ENCODE peak calls at places on chromosomes 13 and 19, in six cellular contexts. C, T, D, A, P and N are unnamed samples.

GRCh38 chr19:403221-404036 is 5.5 kb downstream of the C2CD4C start:
- DNase-seq in D (peak; percentile 57), T (no peak), A (no peak), C (no peak), P (no peak), N (no peak)

GRCh38 chr13:24406524-24406923 is 97.1 kb downstream of the C1QTNF9 start:
- DNase-seq in T (no peak), D (no peak), A (no peak), P (no peak), C (no peak), N (no peak)

GRCh38 chr13:24995225-24995804 is 100.6 kb upstream of the PABPC3 start:
- DNase-seq in P (peak; percentile 62), A (no peak), C (no peak), D (no peak), T (peak; percentile 90), N (no peak)

GRCh38 chr13:87311165-87311564 is 360.0 kb upstream of the SLITRK5 start:
- DNase-seq in T (no peak), P (no peak), D (no peak), A (no peak), C (no peak), N (no peak)

GRCh38 chr13:111008351-111008750 is 93.5 kb upstream of the ANKRD10 start:
- DNase-seq in A (no peak), D (no peak), C (no peak), P (no peak), T (no peak), N (no peak)

GRCh38 chr13:100835695-100836094 is 161.1 kb upstream of the TMTC4 start:
- DNase-seq in C (no peak), P (no peak), D (no peak), A (no peak), T (no peak), N (no peak)

GRCh38 chr13:111947026-111947810 is 119.7 kb upstream of the SOX1 start:
- DNase-seq in C (no peak), T (no peak), D (no peak), P (no peak), A (no peak), N (no peak)

GRCh38 chr13:42495256-42495655 is 78.7 kb upstream of the TNFSF11 start:
- DNase-seq in P (no peak), T (no peak), A (no peak), C (no peak), D (no peak), N (no peak)

GRCh38 chr13:112434032-112434431 is 57.9 kb downstream of the SPACA7 start:
- DNase-seq in C (no peak), T (no peak), A (no peak), D (no peak), P (no peak), N (no peak)

GRCh38 chr13:37595162-37595561 is 3.4 kb downstream of the POSTN start:
- DNase-seq in A (no peak), D (no peak), T (no peak), C (no peak), P (no peak), N (no peak)

GRCh38 chr19:8445488-8446001 is 770 bp downstream of the HNRNPM start:
- DNase-seq in C (no peak), D (peak; percentile 92), A (peak; percentile 61), P (peak; percentile 37), T (peak; percentile 69), N (no peak)

GRCh38 chr13:51590966-51591627 is 6.8 kb downstream of the WDFY2 start:
- DNase-seq in T (peak; percentile 52), P (no peak), D (no peak), C (no peak), A (no peak), N (no peak)

GRCh38 chr13:42348576-42348975 is 76.6 kb downstream of the AKAP11 start:
- DNase-seq in T (no peak), C (no peak), A (no peak), D (no peak), P (no peak), N (no peak)

GRCh38 chr19:23393121-23393520 is 2.1 kb downstream of the ZNF91 start:
- DNase-seq in A (no peak), C (no peak), P (no peak), D (no peak), T (no peak), N (no peak)
- H3K27ac ChIP-seq in A (peak overlapping the region; percentile 97), C (peak overlapping the region; percentile 97), P (no peak overlapping the region), D (no peak overlapping the region), T (no peak overlapping the region), N (no peak overlapping the region)

GRCh38 chr13:106967391-106967790 is 399.5 kb upstream of the ARGLU1 start:
- DNase-seq in D (no peak), A (no peak), C (no peak), P (no peak), T (no peak), N (no peak)

GRCh38 chr13:106961219-106961618 is 393.3 kb upstream of the ARGLU1 start:
- DNase-seq in C (no peak), A (no peak), P (no peak), D (no peak), T (no peak), N (no peak)

GRCh38 chr13:106958690-106959089 is 390.8 kb upstream of the ARGLU1 start:
- DNase-seq in P (no peak), T (no peak), C (no peak), D (no peak), A (no peak), N (no peak)

DNA sequence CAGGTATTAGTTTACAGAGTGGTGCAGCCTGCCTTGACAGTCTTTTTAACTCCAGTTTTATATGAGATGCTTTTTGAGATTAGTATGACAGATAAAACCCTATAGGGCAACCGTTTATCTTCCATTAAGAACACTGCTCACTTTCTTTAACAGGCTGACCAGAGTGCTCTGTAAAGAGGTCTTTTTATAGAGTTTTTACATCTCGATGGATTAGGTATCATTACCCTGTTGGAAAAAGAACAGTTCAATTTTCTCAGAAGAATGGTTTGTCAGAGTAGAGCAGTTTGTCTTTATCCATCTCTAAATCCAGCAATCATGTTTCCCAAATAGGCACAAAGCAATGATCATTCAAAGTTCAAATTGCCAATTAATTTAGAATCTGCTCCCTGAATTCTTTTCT is 395.2 kb upstream of the ARGLU1 start:
- DNase-seq in D (no peak), C (no peak), T (no peak), P (no peak), A (no peak), N (no peak)
- H3K4me3 ChIP-seq in D (no peak overlapping the region), C (no peak overlapping the region), T (no peak overlapping the region), P (no peak overlapping the region), A (no peak overlapping the region), N (no peak overlapping the region)

GRCh38 chr19:42121666-42122069 is 10.6 kb downstream of the POU2F2 start:
- DNase-seq in T (no peak), P (peak; percentile 78), D (no peak), A (peak; percentile 53), C (no peak), N (no peak)
- H3K27ac ChIP-seq in T (no peak overlapping the region), P (peak overlapping the region; percentile 36), D (peak overlapping the region; percentile 48), A (no peak overlapping the region), C (peak overlapping the region; percentile 33), N (peak overlapping the region; percentile 66)

DNA sequence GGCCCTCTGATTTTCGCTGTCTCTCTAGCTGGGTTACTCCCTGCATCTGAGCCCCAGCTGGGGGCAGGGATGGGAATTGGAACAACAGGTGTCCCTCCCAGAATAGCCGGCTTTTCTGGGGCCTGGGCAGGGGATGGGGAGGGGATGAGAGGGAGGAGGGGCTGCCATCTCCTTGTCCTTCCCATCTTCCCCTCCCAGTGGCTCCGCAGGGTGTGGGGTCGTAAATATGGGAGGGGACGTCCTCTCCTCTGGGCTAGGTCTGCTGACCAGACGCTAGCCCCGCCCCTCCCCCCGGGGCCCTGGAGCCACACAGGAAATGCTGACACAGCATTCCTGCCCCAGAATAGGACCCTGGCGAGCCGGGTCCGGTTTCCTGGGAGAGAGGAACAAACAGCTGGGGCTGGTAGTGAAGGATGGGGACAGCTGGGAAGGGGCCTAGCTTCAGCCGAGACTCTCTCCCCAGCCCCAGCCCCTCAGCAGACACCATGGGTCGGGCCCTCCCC is 1.1 kb downstream of the RYR1 start:
- DNase-seq in P (no peak), A (peak; percentile 48), D (no peak), C (no peak), T (peak; percentile 85), N (no peak)
- H3K4me3 ChIP-seq in P (no peak overlapping the region), A (peak overlapping the region; percentile 36), D (no peak overlapping the region), C (no peak overlapping the region), T (peak overlapping the region; percentile 20), N (peak overlapping the region; percentile 37)

DNA sequence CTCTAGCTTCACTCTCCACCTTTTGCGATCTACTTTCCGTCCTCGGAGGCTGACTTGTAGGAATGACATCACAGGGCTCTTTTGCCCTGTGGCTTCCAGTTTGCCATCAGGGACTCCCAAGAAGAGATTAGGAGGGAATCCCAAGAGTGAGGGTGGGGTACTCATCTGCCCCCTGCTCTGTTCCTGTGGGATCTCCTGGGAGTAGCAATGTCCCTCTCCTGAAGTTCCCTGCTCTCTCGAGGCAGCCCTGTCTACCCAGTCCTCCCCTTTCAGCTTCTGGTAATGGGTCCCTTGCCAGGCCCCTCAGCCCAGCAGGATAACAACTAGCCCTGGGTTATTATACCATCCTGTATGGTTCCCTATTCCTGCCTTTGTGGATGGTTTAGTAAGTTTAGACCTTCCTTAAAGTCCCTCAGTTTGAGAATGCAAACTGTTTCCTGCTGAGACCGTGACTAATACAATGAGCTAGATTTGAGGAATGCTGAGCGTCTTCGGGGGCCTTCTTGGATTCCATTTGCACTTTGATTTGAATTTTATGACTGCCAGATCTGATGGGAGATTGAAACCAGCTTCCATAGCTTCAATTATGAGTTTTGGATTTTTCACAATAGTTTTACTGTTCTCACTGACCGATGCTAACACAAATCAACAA is 73.7 kb upstream of the IPO5 start:
- DNase-seq in T (no peak), D (no peak), C (no peak), A (no peak), P (no peak), N (no peak)
- H3K27ac ChIP-seq in T (no peak overlapping the region), D (no peak overlapping the region), C (no peak overlapping the region), A (peak overlapping the region; percentile 36), P (no peak overlapping the region), N (no peak overlapping the region)

GRCh38 chr19:10566658-10567410 is 1.0 kb upstream of the KRI1 start:
- DNase-seq in D (no peak), P (peak; percentile 53), A (no peak), T (no peak), C (no peak), N (peak; percentile 73)
- H3K4me3 ChIP-seq in D (peak overlapping the region; percentile 20), P (peak overlapping the region; percentile 97), A (peak overlapping the region; percentile 96), T (no peak overlapping the region), C (peak overlapping the region; percentile 91), N (peak overlapping the region; percentile 89)

DNA sequence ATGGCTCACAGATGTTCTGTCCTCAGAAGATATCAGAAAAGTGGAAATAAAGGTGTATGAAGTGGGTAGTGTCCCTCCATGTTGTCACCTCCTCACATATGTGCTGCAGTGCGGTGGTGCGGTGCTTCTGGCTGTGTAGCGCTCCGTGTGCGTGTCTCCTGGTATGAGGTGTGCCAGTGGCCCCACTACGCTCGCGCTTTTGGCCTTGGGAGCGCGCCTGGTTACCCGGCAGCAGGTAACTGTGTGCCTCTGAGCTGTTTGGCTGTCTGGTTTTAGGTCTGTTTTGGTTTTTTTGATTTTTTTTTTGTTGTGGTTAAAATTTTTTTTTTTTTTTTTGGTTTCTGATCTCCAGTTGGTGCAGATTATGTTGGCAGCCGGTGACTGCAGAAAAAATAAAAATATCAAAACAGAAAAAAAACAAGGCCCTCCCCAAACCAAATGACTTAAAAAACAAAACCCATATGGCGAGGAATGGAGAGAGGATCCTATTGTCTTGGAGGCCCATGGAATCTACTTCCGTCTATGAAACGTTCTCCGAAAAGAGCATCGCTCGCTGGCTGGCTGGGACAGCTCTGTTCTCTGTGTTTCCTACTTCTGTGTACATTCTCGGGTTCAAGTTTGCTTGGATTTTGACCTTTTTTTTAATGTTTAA is 7.9 kb downstream of the HNRNPL start:
- DNase-seq in C (no peak), A (no peak), P (peak; percentile 70), D (no peak), T (no peak), N (no peak)
- H3K27ac ChIP-seq in C (peak overlapping the region; percentile 94), A (no peak overlapping the region), P (peak overlapping the region; percentile 46), D (peak overlapping the region; percentile 7), T (peak overlapping the region; percentile 24), N (no peak overlapping the region)